ENCODE peak calls at places on chromosomes 1 and 21, in ten cellular contexts. One of them, this sample, is unnamed.

GRCh38 chr1:223718850-223719249 is 6.5 kb downstream of the CAPN2 start:
- DNase-seq in GM23338: peak; percentile 95
- DNase-seq in adrenal gland: no peak
- DNase-seq in HCT116: no peak
- DNase-seq in AG04450: no peak
- DNase-seq in fibroblast of pulmonary artery: no peak
- DNase-seq in fibroblast of villous mesenchyme: no peak
- DNase-seq in GM12865: no peak
- DNase-seq in foreskin fibroblast: no peak
- DNase-seq in neural progenitor cell: peak; percentile 66
- DNase-seq in this sample: no peak

GRCh38 chr21:40129809-40130208 is 262.6 kb downstream of the PCP4 start:
- DNase-seq in GM23338: no peak
- DNase-seq in adrenal gland: no peak
- DNase-seq in HCT116: no peak
- DNase-seq in AG04450: no peak
- DNase-seq in fibroblast of pulmonary artery: no peak
- DNase-seq in fibroblast of villous mesenchyme: no peak
- DNase-seq in GM12865: no peak
- DNase-seq in foreskin fibroblast: no peak
- DNase-seq in neural progenitor cell: no peak
- DNase-seq in this sample: no peak

GRCh38 chr1:97364086-97364485 is 556.7 kb downstream of the DPYD start:
- DNase-seq in GM23338: no peak
- DNase-seq in adrenal gland: no peak
- DNase-seq in HCT116: no peak
- DNase-seq in AG04450: no peak
- DNase-seq in fibroblast of pulmonary artery: peak; percentile 58
- DNase-seq in fibroblast of villous mesenchyme: peak; percentile 19
- DNase-seq in GM12865: no peak
- DNase-seq in foreskin fibroblast: no peak
- DNase-seq in neural progenitor cell: no peak
- DNase-seq in this sample: no peak

GRCh38 chr1:29245876-29246275 is 9.6 kb downstream of the PTPRU start:
- DNase-seq in GM23338: no peak
- DNase-seq in adrenal gland: no peak
- DNase-seq in HCT116: no peak
- DNase-seq in AG04450: no peak
- DNase-seq in fibroblast of pulmonary artery: peak; percentile 67
- DNase-seq in fibroblast of villous mesenchyme: peak; percentile 44
- DNase-seq in GM12865: no peak
- DNase-seq in foreskin fibroblast: peak; percentile 39
- DNase-seq in neural progenitor cell: peak; percentile 50
- DNase-seq in this sample: no peak

GRCh38 chr1:205986291-205986690 is 16.9 kb downstream of the RAB7B start:
- DNase-seq in GM23338: no peak
- DNase-seq in adrenal gland: no peak
- DNase-seq in HCT116: no peak
- DNase-seq in AG04450: no peak
- DNase-seq in fibroblast of pulmonary artery: no peak
- DNase-seq in fibroblast of villous mesenchyme: no peak
- DNase-seq in GM12865: no peak
- DNase-seq in foreskin fibroblast: no peak
- DNase-seq in neural progenitor cell: no peak
- DNase-seq in this sample: no peak

GRCh38 chr1:232873931-232874330 is 68.7 kb downstream of the MAP10 start:
- DNase-seq in GM23338: no peak
- DNase-seq in adrenal gland: no peak
- DNase-seq in HCT116: no peak
- DNase-seq in AG04450: no peak
- DNase-seq in fibroblast of pulmonary artery: no peak
- DNase-seq in fibroblast of villous mesenchyme: no peak
- DNase-seq in GM12865: no peak
- DNase-seq in foreskin fibroblast: no peak
- DNase-seq in neural progenitor cell: no peak
- DNase-seq in this sample: no peak

GRCh38 chr1:162498442-162498785 is 796 bp downstream of the UHMK1 start:
- DNase-seq in GM23338: no peak
- DNase-seq in adrenal gland: no peak
- DNase-seq in HCT116: no peak
- DNase-seq in AG04450: no peak
- DNase-seq in fibroblast of pulmonary artery: peak; percentile 20
- DNase-seq in fibroblast of villous mesenchyme: peak; percentile 38
- DNase-seq in GM12865: peak; percentile 21
- DNase-seq in foreskin fibroblast: no peak
- DNase-seq in neural progenitor cell: no peak
- DNase-seq in this sample: no peak

GRCh38 chr1:26124433-26125318 is 13.1 kb downstream of the PDIK1L start:
- DNase-seq in GM23338: no peak
- DNase-seq in adrenal gland: no peak
- DNase-seq in HCT116: no peak
- DNase-seq in AG04450: no peak
- DNase-seq in fibroblast of pulmonary artery: no peak
- DNase-seq in fibroblast of villous mesenchyme: no peak
- DNase-seq in GM12865: no peak
- DNase-seq in foreskin fibroblast: no peak
- DNase-seq in neural progenitor cell: no peak
- DNase-seq in this sample: no peak

GRCh38 chr1:153922076-153922837 is 515 bp downstream of the GATAD2B start:
- DNase-seq in GM23338: peak; percentile 79
- DNase-seq in adrenal gland: peak; percentile 44
- DNase-seq in HCT116: no peak
- DNase-seq in AG04450: no peak
- DNase-seq in fibroblast of pulmonary artery: no peak
- DNase-seq in fibroblast of villous mesenchyme: no peak
- DNase-seq in GM12865: peak; percentile 86
- DNase-seq in foreskin fibroblast: peak; percentile 6
- DNase-seq in neural progenitor cell: peak; percentile 92
- DNase-seq in this sample: no peak

GRCh38 chr1:68379085-68379478 is 70.7 kb downstream of the RPE65 start:
- DNase-seq in GM23338: no peak
- DNase-seq in adrenal gland: no peak
- DNase-seq in HCT116: no peak
- DNase-seq in AG04450: no peak
- DNase-seq in fibroblast of pulmonary artery: peak; percentile 11
- DNase-seq in fibroblast of villous mesenchyme: peak; percentile 42
- DNase-seq in GM12865: no peak
- DNase-seq in foreskin fibroblast: no peak
- DNase-seq in neural progenitor cell: no peak
- DNase-seq in this sample: no peak

GRCh38 chr1:246113555-246114095 is 393.5 kb downstream of the SMYD3 start:
- DNase-seq in GM23338: no peak
- DNase-seq in adrenal gland: no peak
- DNase-seq in HCT116: no peak
- DNase-seq in AG04450: no peak
- DNase-seq in fibroblast of pulmonary artery: peak; percentile 20
- DNase-seq in fibroblast of villous mesenchyme: peak; percentile 88
- DNase-seq in GM12865: no peak
- DNase-seq in foreskin fibroblast: no peak
- DNase-seq in neural progenitor cell: no peak
- DNase-seq in this sample: no peak

DNA sequence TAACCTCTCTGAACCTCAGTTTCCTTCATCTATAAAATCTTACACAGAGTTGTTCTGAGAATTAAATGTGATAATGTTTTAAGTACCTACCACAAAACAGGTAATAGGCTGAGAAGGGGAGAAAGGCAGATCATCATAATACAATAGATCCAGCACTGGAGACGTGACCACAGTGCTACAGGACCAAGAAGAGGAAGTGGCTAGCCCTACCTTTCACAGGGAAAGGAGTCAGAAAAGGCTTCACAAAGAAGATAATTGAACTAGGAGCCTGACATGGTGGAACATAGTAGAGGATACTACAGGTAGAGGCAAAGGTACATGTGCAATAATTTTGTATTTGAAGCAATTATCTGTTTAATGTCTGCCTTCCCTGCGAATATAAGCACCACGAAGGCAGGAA is 45.1 kb downstream of the ERI3 start:
- DNase-seq in GM23338: no peak
- DNase-seq in adrenal gland: no peak
- DNase-seq in HCT116: no peak
- DNase-seq in AG04450: no peak
- DNase-seq in fibroblast of pulmonary artery: no peak
- DNase-seq in fibroblast of villous mesenchyme: no peak
- DNase-seq in GM12865: no peak
- DNase-seq in foreskin fibroblast: no peak
- DNase-seq in neural progenitor cell: no peak
- DNase-seq in this sample: no peak
- TF ChIP-seq CTCF in GM23338: no peak
- TF ChIP-seq CTCF in adrenal gland: no peak
- TF ChIP-seq CTCF in HCT116: no peak
- TF ChIP-seq CTCF in AG04450: no peak
- TF ChIP-seq CTCF in fibroblast of pulmonary artery: no peak
- TF ChIP-seq CTCF in fibroblast of villous mesenchyme: no peak
- TF ChIP-seq CTCF in GM12865: no peak
- TF ChIP-seq CTCF in foreskin fibroblast: no peak
- TF ChIP-seq CTCF in neural progenitor cell: no peak
- TF ChIP-seq CTCF in this sample: no peak

GRCh38 chr1:151513626-151514101 is 2.5 kb downstream of the CGN start:
- DNase-seq in GM23338: peak; percentile 62
- DNase-seq in adrenal gland: no peak
- DNase-seq in HCT116: no peak
- DNase-seq in AG04450: no peak
- DNase-seq in fibroblast of pulmonary artery: no peak
- DNase-seq in fibroblast of villous mesenchyme: no peak
- DNase-seq in GM12865: no peak
- DNase-seq in foreskin fibroblast: no peak
- DNase-seq in neural progenitor cell: no peak
- DNase-seq in this sample: peak; percentile 29
- H3K4me3 ChIP-seq in GM23338: peak overlapping the region; percentile 91
- H3K4me3 ChIP-seq in adrenal gland: no peak overlapping the region
- H3K4me3 ChIP-seq in HCT116: peak overlapping the region; percentile 68
- H3K4me3 ChIP-seq in AG04450: no peak overlapping the region
- H3K4me3 ChIP-seq in fibroblast of pulmonary artery: no peak overlapping the region
- H3K4me3 ChIP-seq in fibroblast of villous mesenchyme: no peak overlapping the region
- H3K4me3 ChIP-seq in GM12865: no peak overlapping the region
- H3K4me3 ChIP-seq in foreskin fibroblast: no peak overlapping the region
- H3K4me3 ChIP-seq in neural progenitor cell: peak overlapping the region; percentile 83
- H3K4me3 ChIP-seq in this sample: no peak overlapping the region

GRCh38 chr1:116570358-116571214 is at the start of gene CD58:
- DNase-seq in GM23338: peak; percentile 91
- DNase-seq in adrenal gland: peak; percentile 85
- DNase-seq in HCT116: peak; percentile 57
- DNase-seq in AG04450: no peak
- DNase-seq in fibroblast of pulmonary artery: peak; percentile 84
- DNase-seq in fibroblast of villous mesenchyme: peak; percentile 74
- DNase-seq in GM12865: peak; percentile 96
- DNase-seq in foreskin fibroblast: peak; percentile 81
- DNase-seq in neural progenitor cell: peak; percentile 91
- DNase-seq in this sample: peak; percentile 35
- TF ChIP-seq CTCF in GM23338: peak; percentile 47
- TF ChIP-seq CTCF in adrenal gland: peak; percentile 22
- TF ChIP-seq CTCF in HCT116: peak; percentile 65
- TF ChIP-seq CTCF in AG04450: peak; percentile 48
- TF ChIP-seq CTCF in fibroblast of pulmonary artery: peak; percentile 16
- TF ChIP-seq CTCF in fibroblast of villous mesenchyme: peak; percentile 48
- TF ChIP-seq CTCF in GM12865: peak; percentile 75
- TF ChIP-seq CTCF in foreskin fibroblast: peak; percentile 37
- TF ChIP-seq CTCF in neural progenitor cell: peak; percentile 71
- TF ChIP-seq CTCF in this sample: peak; percentile 52

GRCh38 chr1:47224676-47225399 is 7.2 kb downstream of the TAL1 start:
- DNase-seq in GM23338: peak; percentile 39
- DNase-seq in adrenal gland: no peak
- DNase-seq in HCT116: no peak
- DNase-seq in AG04450: no peak
- DNase-seq in fibroblast of pulmonary artery: no peak
- DNase-seq in fibroblast of villous mesenchyme: no peak
- DNase-seq in GM12865: no peak
- DNase-seq in foreskin fibroblast: no peak
- DNase-seq in neural progenitor cell: peak; percentile 27
- DNase-seq in this sample: no peak
- H3K4me3 ChIP-seq in GM23338: peak overlapping the region; percentile 53
- H3K4me3 ChIP-seq in adrenal gland: no peak overlapping the region
- H3K4me3 ChIP-seq in HCT116: no peak overlapping the region
- H3K4me3 ChIP-seq in AG04450: no peak overlapping the region
- H3K4me3 ChIP-seq in fibroblast of pulmonary artery: no peak overlapping the region
- H3K4me3 ChIP-seq in fibroblast of villous mesenchyme: no peak overlapping the region
- H3K4me3 ChIP-seq in GM12865: no peak overlapping the region
- H3K4me3 ChIP-seq in foreskin fibroblast: no peak overlapping the region
- H3K4me3 ChIP-seq in neural progenitor cell: peak overlapping the region; percentile 50
- H3K4me3 ChIP-seq in this sample: no peak overlapping the region

GRCh38 chr21:27085387-27085786 is 118.5 kb upstream of the ADAMTS5 start:
- DNase-seq in GM23338: no peak
- DNase-seq in adrenal gland: no peak
- DNase-seq in HCT116: no peak
- DNase-seq in AG04450: no peak
- DNase-seq in fibroblast of pulmonary artery: no peak
- DNase-seq in fibroblast of villous mesenchyme: no peak
- DNase-seq in GM12865: no peak
- DNase-seq in foreskin fibroblast: no peak
- DNase-seq in neural progenitor cell: no peak
- DNase-seq in this sample: no peak
- TF ChIP-seq CTCF in GM23338: no peak
- TF ChIP-seq CTCF in adrenal gland: no peak
- TF ChIP-seq CTCF in HCT116: no peak
- TF ChIP-seq CTCF in AG04450: no peak
- TF ChIP-seq CTCF in fibroblast of pulmonary artery: no peak
- TF ChIP-seq CTCF in fibroblast of villous mesenchyme: no peak
- TF ChIP-seq CTCF in GM12865: no peak
- TF ChIP-seq CTCF in foreskin fibroblast: no peak
- TF ChIP-seq CTCF in neural progenitor cell: no peak
- TF ChIP-seq CTCF in this sample: no peak